ENCODE peak calls at places on chromosome 9, in five cellular contexts. B, A, J, Z and G are unnamed samples.

GRCh38 chr9:83477571-83477970 is 60.6 kb downstream of the FRMD3 start:
- DNase-seq in B (no peak), Z (peak), A (no peak), J (no peak), G (no peak)

GRCh38 chr9:127539982-127540663 is 72.0 kb upstream of the STXBP1 start:
- DNase-seq in Z (no peak), A (no peak), J (no peak), B (no peak), G (no peak)

GRCh38 chr9:107283621-107284616 is 840 bp downstream of the RAD23B start:
- DNase-seq in A (peak), Z (peak), B (peak), J (peak), G (peak)

GRCh38 chr9:125203259-125203658 is 2.9 kb downstream of the RABEPK start:
- DNase-seq in Z (peak), A (no peak), J (no peak), B (no peak), G (no peak)

GRCh38 chr9:93085676-93086075 is 10.3 kb upstream of the CARD19 start:
- DNase-seq in A (no peak), B (no peak), J (peak), Z (no peak), G (no peak)

GRCh38 chr9:111561165-111561719 is 36.3 kb downstream of the ZNF483 start:
- DNase-seq in Z (no peak), J (no peak), A (no peak), B (no peak), G (no peak)

GRCh38 chr9:22228542-22228941 is 218.1 kb upstream of the DMRTA1 start:
- DNase-seq in Z (no peak), B (no peak), A (no peak), J (no peak), G (peak)

GRCh38 chr9:137422668-137423000 is 328 bp downstream of the EXD3 start:
- DNase-seq in Z (peak), A (peak), J (peak), B (no peak), G (peak)

GRCh38 chr9:114696814-114697544 is 15.0 kb upstream of the TEX48 start:
- DNase-seq in B (no peak), Z (no peak), J (no peak), A (no peak), G (no peak)

GRCh38 chr9:131837316-131837715 is 97.4 kb upstream of the RAPGEF1 start:
- DNase-seq in A (no peak), B (peak), Z (peak), J (peak), G (peak)

GRCh38 chr9:5665059-5665458 is 36.2 kb downstream of the RIC1 start:
- DNase-seq in Z (no peak), J (no peak), A (no peak), B (no peak), G (peak)

GRCh38 chr9:75993434-75993833 is 103.0 kb downstream of the PCSK5 start:
- DNase-seq in A (no peak), B (no peak), J (no peak), Z (no peak), G (no peak)

GRCh38 chr9:135474915-135475314 is 4.7 kb upstream of the PPP1R26 start:
- DNase-seq in A (peak), Z (peak), B (peak), J (peak), G (peak)

GRCh38 chr9:129888085-129888808 is 53.0 kb downstream of the USP20 start:
- DNase-seq in B (no peak), Z (no peak), A (peak), J (peak), G (no peak)

GRCh38 chr9:125302241-125302640 is 40.6 kb downstream of the GAPVD1 start:
- DNase-seq in Z (no peak), J (no peak), A (no peak), B (no peak), G (no peak)

GRCh38 chr9:130157079-130157478 is 15.1 kb upstream of the NCS1 start:
- DNase-seq in B (no peak), A (no peak), J (no peak), Z (no peak), G (no peak)

GRCh38 chr9:135341612-135342169 is 137.9 kb upstream of the PPP1R26 start:
- DNase-seq in Z (no peak), J (peak), B (no peak), A (no peak), G (no peak)

GRCh38 chr9:124660341-124660801 is 110.7 kb downstream of the NR6A1 start:
- DNase-seq in B (no peak), J (no peak), Z (peak), A (no peak), G (peak)

GRCh38 chr9:116365056-116365471 is 211.5 kb downstream of the PAPPA start:
- DNase-seq in J (peak), A (no peak), Z (no peak), B (no peak), G (peak)

GRCh38 chr9:99294850-99295461 is 72.9 kb downstream of the SEC61B start:
- DNase-seq in Z (peak), A (no peak), B (peak), J (no peak), G (no peak)

GRCh38 chr9:122991370-122991830 is 42.1 kb upstream of the GPR21 start:
- DNase-seq in A (no peak), Z (no peak), J (no peak), B (peak), G (peak)

GRCh38 chr9:68963416-68963815 is 50.5 kb downstream of the PRKACG start:
- DNase-seq in A (no peak), B (no peak), Z (no peak), J (no peak), G (no peak)

GRCh38 chr9:81771606-81772005 is 82.3 kb upstream of the TLE1 start:
- DNase-seq in J (no peak), Z (no peak), B (no peak), A (no peak), G (no peak)

GRCh38 chr9:128020692-128021091 is 39.9 kb upstream of the EEIG1 start:
- DNase-seq in A (no peak), B (no peak), J (no peak), Z (peak), G (no peak)

GRCh38 chr9:5843450-5844249 is 10.7 kb upstream of the ERMP1 start:
- DNase-seq in Z (peak), B (peak), A (peak), J (peak), G (peak)

GRCh38 chr9:15087031-15087417 is 176.8 kb upstream of the FREM1 start:
- DNase-seq in Z (no peak), A (no peak), B (no peak), J (no peak), G (no peak)

GRCh38 chr9:98807070-98807810 is at the start of gene GALNT12:
- DNase-seq in B (peak), Z (peak), A (no peak), J (peak), G (peak)

GRCh38 chr9:4489919-4490704 is at the start of gene SLC1A1:
- DNase-seq in B (peak), A (no peak), J (peak), Z (peak), G (peak)